ENCODE peak calls at places on chromosome 14, in eight cellular contexts. L is nephron progenitor cell; V is fibroblast of mammary gland; X is EL; K is H54; B is colonic mucosa; M is naive thymus-derived CD4-positive, alpha-beta T cell; D is germinal center. O is an unnamed sample.
A peak's percentile ranks its signal among the peaks of the same experiment; 100 is the strongest.

GRCh38 chr14:103694572-103695026 is 20.7 kb downstream of the XRCC3 start:
- DNase-seq in L (no peak), K (no peak), X (no peak), B (no peak), D (no peak), V (no peak), M (no peak), O (no peak)

GRCh38 chr14:52338282-52338681 is 24.2 kb downstream of the PTGER2 start:
- DNase-seq in M (no peak), K (no peak), V (peak; percentile 78), L (no peak), X (peak; percentile 73), B (peak; percentile 44), D (no peak), O (no peak)

GRCh38 chr14:73567951-73568885 is 795 bp upstream of the ACOT2 start:
- DNase-seq in K (no peak), X (peak; percentile 37), V (peak; percentile 61), D (no peak), B (no peak), M (no peak), L (no peak), O (no peak)

GRCh38 chr14:55441286-55441685 is 870 bp upstream of the TBPL2 start:
- DNase-seq in B (no peak), M (no peak), L (no peak), D (no peak), K (no peak), V (no peak), X (no peak), O (no peak)

GRCh38 chr14:59159169-59159568 is 29.3 kb upstream of the DAAM1 start:
- DNase-seq in D (no peak), K (no peak), M (no peak), X (no peak), B (no peak), V (no peak), L (no peak), O (no peak)

GRCh38 chr14:100640481-100641273 is 53.5 kb upstream of the BEGAIN start:
- DNase-seq in D (no peak), V (no peak), X (no peak), K (no peak), M (peak; percentile 75), B (no peak), L (no peak), O (no peak)

GRCh38 chr14:33765251-33765650 is 185.6 kb downstream of the EGLN3 start:
- DNase-seq in X (no peak), D (no peak), M (no peak), B (no peak), L (peak; percentile 64), K (no peak), V (no peak), O (no peak)

GRCh38 chr14:68386950-68387779 is 405.7 kb downstream of the ZFP36L1 start:
- DNase-seq in L (no peak), X (no peak), V (peak; percentile 44), B (no peak), M (no peak), K (no peak), D (no peak), O (no peak)

GRCh38 chr14:95458459-95458858 is 58.0 kb downstream of the SYNE3 start:
- DNase-seq in M (no peak), D (no peak), B (no peak), V (no peak), X (no peak), L (no peak), K (no peak), O (no peak)

GRCh38 chr14:37246427-37246829 is 48.7 kb downstream of the MIPOL1 start:
- DNase-seq in V (peak; percentile 70), X (peak; percentile 44), B (no peak), M (peak; percentile 4), K (no peak), D (peak; percentile 2), L (no peak), O (no peak)

GRCh38 chr14:49857427-49858003 is 4.9 kb upstream of the NEMF start:
- DNase-seq in V (no peak), D (no peak), B (no peak), L (no peak), K (no peak), M (no peak), X (peak; percentile 24), O (no peak)

GRCh38 chr14:30035361-30035760 is 107.7 kb upstream of the PRKD1 start:
- DNase-seq in V (no peak), X (no peak), B (no peak), M (no peak), D (no peak), L (no peak), K (no peak), O (no peak)

GRCh38 chr14:67653651-67654280 is 20.7 kb downstream of the VTI1B start:
- DNase-seq in V (no peak), M (no peak), K (no peak), X (peak; percentile 8), D (no peak), L (no peak), B (no peak), O (peak; percentile 80)

GRCh38 chr14:32756775-32757174 is 181.9 kb upstream of the NPAS3 start:
- DNase-seq in D (no peak), V (no peak), B (no peak), X (no peak), M (no peak), L (no peak), K (no peak), O (no peak)

GRCh38 chr14:94648801-94649200 is 36.6 kb downstream of the SERPINA3 start:
- DNase-seq in B (no peak), X (no peak), M (no peak), V (no peak), L (no peak), D (no peak), K (no peak), O (no peak)

GRCh38 chr14:58693048-58693447 is 55.3 kb downstream of the DACT1 start:
- DNase-seq in M (no peak), K (no peak), V (no peak), X (no peak), D (no peak), L (no peak), B (no peak), O (no peak)

GRCh38 chr14:63288853-63289252 is 29.9 kb downstream of the GPHB5 start:
- DNase-seq in L (no peak), V (no peak), M (no peak), D (no peak), B (no peak), K (no peak), X (no peak), O (no peak)

GRCh38 chr14:64703393-64704144 is 655 bp upstream of the PLEKHG3 start:
- DNase-seq in K (no peak), V (no peak), M (no peak), X (no peak), D (no peak), L (no peak), B (no peak), O (no peak)

GRCh38 chr14:85532981-85533820 is 3.3 kb downstream of the FLRT2 start:
- DNase-seq in L (peak; percentile 69), D (no peak), X (peak; percentile 90), B (peak; percentile 37), V (peak; percentile 91), K (no peak), M (no peak), O (peak; percentile 75)